ENCODE peak calls at places on chromosomes 5 and 9, in ten cellular contexts. J, Q, V, L, M, B, E, C, H and W are unnamed samples.

GRCh38 chr5:154669402-154669801 is 85.8 kb upstream of the LARP1 start:
- DNase-seq in J (no peak), Q (no peak), V (no peak), L (no peak), M (no peak), B (no peak), E (no peak), C (no peak), H (no peak), W (no peak)

GRCh38 chr5:74017786-74018211 is 391.8 kb downstream of the ARHGEF28 start:
- DNase-seq in J (peak; percentile 36), Q (no peak), V (no peak), L (peak; percentile 18), M (no peak), B (no peak), E (no peak), C (no peak), H (no peak), W (no peak)

GRCh38 chr5:171306141-171306540 is 2.9 kb upstream of the TLX3 start:
- DNase-seq in J (no peak), Q (no peak), V (no peak), L (no peak), M (no peak), B (no peak), E (no peak), C (no peak), H (no peak), W (no peak)

GRCh38 chr9:114372971-114373591 is 14.7 kb downstream of the AKNA start:
- DNase-seq in J (no peak), Q (peak; percentile 84), V (peak; percentile 67), L (no peak), M (no peak), B (peak; percentile 69), E (peak; percentile 82), C (peak; percentile 77), H (peak; percentile 74), W (no peak)

GRCh38 chr5:75037106-75037505 is 15.3 kb downstream of the GCNT4 start:
- DNase-seq in J (peak; percentile 57), Q (no peak), V (no peak), L (peak; percentile 46), M (no peak), B (peak; percentile 65), E (no peak), C (peak; percentile 54), H (no peak), W (no peak)

GRCh38 chr5:79503794-79504495 is 10.0 kb downstream of the HOMER1 start:
- DNase-seq in J (no peak), Q (no peak), V (no peak), L (no peak), M (no peak), B (no peak), E (no peak), C (no peak), H (no peak), W (no peak)

GRCh38 chr5:153699035-153699434 is 208.6 kb downstream of the GRIA1 start:
- DNase-seq in J (no peak), Q (no peak), V (no peak), L (no peak), M (no peak), B (no peak), E (no peak), C (no peak), H (no peak), W (no peak)

GRCh38 chr5:112338681-112339337 is 80.3 kb downstream of the EPB41L4A start:
- DNase-seq in J (no peak), Q (no peak), V (no peak), L (no peak), M (no peak), B (no peak), E (no peak), C (no peak), H (no peak), W (no peak)

GRCh38 chr5:122077451-122078115 is 476 bp downstream of the LOX start:
- DNase-seq in J (peak; percentile 68), Q (no peak), V (peak; percentile 55), L (no peak), M (peak; percentile 67), B (peak; percentile 26), E (peak; percentile 27), C (peak; percentile 78), H (peak; percentile 14), W (peak; percentile 54)

GRCh38 chr5:64612349-64612961 is 77.8 kb upstream of the SHISAL2B start:
- DNase-seq in J (peak; percentile 89), Q (no peak), V (no peak), L (peak; percentile 24), M (peak; percentile 44), B (peak; percentile 27), E (peak; percentile 29), C (peak; percentile 87), H (no peak), W (peak; percentile 30)

GRCh38 chr5:143582869-143583268 is 179.4 kb upstream of the NR3C1 start:
- DNase-seq in J (no peak), Q (no peak), V (no peak), L (no peak), M (no peak), B (no peak), E (no peak), C (no peak), H (no peak), W (no peak)

GRCh38 chr5:78699565-78700143 is 51.1 kb upstream of the LHFPL2 start:
- DNase-seq in J (peak; percentile 86), Q (no peak), V (peak; percentile 79), L (peak; percentile 79), M (no peak), B (peak; percentile 57), E (no peak), C (no peak), H (no peak), W (no peak)

GRCh38 chr5:172800088-172800551 is 29.1 kb upstream of the DUSP1 start:
- DNase-seq in J (peak; percentile 86), Q (no peak), V (no peak), L (peak; percentile 98), M (no peak), B (peak; percentile 58), E (no peak), C (no peak), H (no peak), W (no peak)